ENCODE peak calls at places on chromosomes 7 and 10, in six cellular contexts. M, C, J, U, L and Z are unnamed samples. For H3K36me3, H4K20me1 and H3K4me1, the result is how much of the 10 kb centered on the place peaks cover.

GRCh38 chr7:128830231-128831177 is at the start of gene FLNC:
- DNase-seq in M (peak), C (peak), J (peak), U (no peak), L (peak), Z (peak)

GRCh38 chr10:17006631-17007161 is 122.9 kb downstream of the CUBN start:
- DNase-seq in M (peak), C (no peak), J (no peak), U (no peak), L (no peak), Z (no peak)

GRCh38 chr10:114437456-114438292 is 33.4 kb upstream of the AFAP1L2 start:
- DNase-seq in M (no peak), C (peak), J (peak), U (no peak), L (peak), Z (peak)

GRCh38 chr7:84088669-84089278 is 105.8 kb downstream of the SEMA3A start:
- DNase-seq in M (no peak), C (no peak), J (no peak), U (no peak), L (no peak), Z (no peak)

GRCh38 chr10:79092292-79092896 is 23.6 kb downstream of the ZMIZ1 start:
- DNase-seq in M (no peak), C (no peak), J (no peak), U (no peak), L (no peak), Z (no peak)

GRCh38 chr10:125344573-125345121 is 184.3 kb upstream of the CTBP2 start:
- DNase-seq in M (no peak), C (peak), J (peak), U (no peak), L (no peak), Z (peak)

GRCh38 chr7:144656960-144657359 is 178.9 kb downstream of the TPK1 start:
- DNase-seq in M (no peak), C (no peak), J (no peak), U (no peak), L (peak), Z (no peak)

GRCh38 chr7:33805630-33806233 is 99.6 kb upstream of the BMPER start:
- DNase-seq in M (peak), C (no peak), J (peak), U (no peak), L (no peak), Z (peak)

GRCh38 chr10:28453926-28454325 is 79.0 kb upstream of the WAC start:
- DNase-seq in M (no peak), C (no peak), J (no peak), U (no peak), L (no peak), Z (no peak)

GRCh38 chr7:121313220-121313792 is 15.5 kb upstream of the WNT16 start:
- DNase-seq in M (no peak), C (no peak), J (peak), U (no peak), L (no peak), Z (peak)

GRCh38 chr10:21329995-21330627 is 195.4 kb downstream of the SKIDA1 start:
- DNase-seq in M (peak), C (no peak), J (peak), U (peak), L (no peak), Z (peak)

GRCh38 chr7:39950473-39951155 is 558 bp downstream of the CDK13 start:
- DNase-seq in M (peak), C (peak), J (peak), U (peak), L (peak), Z (peak)

GRCh38 chr10:89838002-89838615 is 136.7 kb downstream of the KIF20B start:
- DNase-seq in M (no peak), C (peak), J (no peak), U (no peak), L (no peak), Z (no peak)

GRCh38 chr7:127761196-127761595 is 109.2 kb downstream of the SND1 start:
- DNase-seq in M (no peak), C (no peak), J (no peak), U (no peak), L (no peak), Z (no peak)

GRCh38 chr7:2639994-2640830 is 8.4 kb downstream of the TTYH3 start:
- DNase-seq in M (no peak), C (peak), J (no peak), U (no peak), L (no peak), Z (no peak)

GRCh38 chr7:26279405-26279804 is 12.3 kb upstream of the SNX10 start:
- DNase-seq in M (no peak), C (no peak), J (peak), U (no peak), L (no peak), Z (no peak)

DNA sequence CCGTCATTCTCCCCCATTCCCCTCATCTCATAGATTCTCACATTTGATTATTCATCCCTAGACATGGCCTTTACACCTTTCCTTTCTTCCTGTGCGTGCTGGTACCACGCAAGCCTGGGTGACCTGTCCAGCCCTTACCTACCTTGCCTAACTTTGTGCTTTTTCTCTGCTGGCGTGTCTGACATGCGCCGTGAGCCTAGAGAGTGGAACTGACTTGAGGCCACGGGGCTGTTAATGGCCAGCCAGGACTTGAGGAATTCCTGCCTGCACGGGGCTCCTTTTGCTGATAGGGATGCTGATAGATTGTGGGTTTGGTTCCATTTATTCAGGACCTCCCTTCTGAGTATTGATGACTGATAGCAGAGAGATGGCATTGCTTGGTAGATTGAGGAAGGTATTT is 134.2 kb downstream of the DOCK1 start:
- DNase-seq in M (no peak), C (no peak), J (no peak), U (no peak), L (no peak), Z (no peak)
- H3K36me3 ChIP-seq in M (under half), C (under half), J (under half), U (under half), L (under half), Z (under half)

GRCh38 chr10:133312769-133313145 is 4.0 kb downstream of the ZNF511 start:
- DNase-seq in M (no peak), C (no peak), J (no peak), U (no peak), L (no peak), Z (no peak)
- H4K20me1 ChIP-seq in M (under half), C (under half), J (under half), U (under half), L (under half), Z (under half)

GRCh38 chr7:6533893-6534804 is 17.1 kb downstream of the GRID2IP start:
- DNase-seq in M (no peak), C (no peak), J (no peak), U (peak), L (no peak), Z (no peak)
- H3K4me1 ChIP-seq in M (under half), C (under half), J (under half), U (under half), L (under half), Z (under half)

DNA sequence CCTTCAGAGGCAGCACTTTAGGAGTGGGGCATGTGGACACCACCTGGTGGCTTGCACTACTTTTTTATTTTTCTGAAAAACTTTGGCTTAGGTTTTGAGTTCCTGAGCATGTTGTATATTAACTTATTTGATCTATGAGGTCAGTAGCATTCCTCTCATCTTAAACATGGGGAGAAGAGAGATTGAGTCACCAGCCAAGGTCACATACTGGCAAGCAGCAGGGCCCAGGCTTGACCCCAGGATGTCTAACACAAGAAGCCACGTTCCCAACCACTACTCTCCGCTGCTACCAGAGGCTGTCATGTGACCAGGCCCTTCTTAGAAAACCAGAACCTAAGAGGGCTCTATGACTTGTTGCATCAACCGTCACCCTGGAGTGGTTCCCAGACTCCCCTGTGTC is 210.3 kb upstream of the GPR26 start:
- DNase-seq in M (no peak), C (no peak), J (no peak), U (no peak), L (no peak), Z (no peak)
- H3K36me3 ChIP-seq in M (under half), C (under half), J (under half), U (under half), L (under half), Z (under half)

DNA sequence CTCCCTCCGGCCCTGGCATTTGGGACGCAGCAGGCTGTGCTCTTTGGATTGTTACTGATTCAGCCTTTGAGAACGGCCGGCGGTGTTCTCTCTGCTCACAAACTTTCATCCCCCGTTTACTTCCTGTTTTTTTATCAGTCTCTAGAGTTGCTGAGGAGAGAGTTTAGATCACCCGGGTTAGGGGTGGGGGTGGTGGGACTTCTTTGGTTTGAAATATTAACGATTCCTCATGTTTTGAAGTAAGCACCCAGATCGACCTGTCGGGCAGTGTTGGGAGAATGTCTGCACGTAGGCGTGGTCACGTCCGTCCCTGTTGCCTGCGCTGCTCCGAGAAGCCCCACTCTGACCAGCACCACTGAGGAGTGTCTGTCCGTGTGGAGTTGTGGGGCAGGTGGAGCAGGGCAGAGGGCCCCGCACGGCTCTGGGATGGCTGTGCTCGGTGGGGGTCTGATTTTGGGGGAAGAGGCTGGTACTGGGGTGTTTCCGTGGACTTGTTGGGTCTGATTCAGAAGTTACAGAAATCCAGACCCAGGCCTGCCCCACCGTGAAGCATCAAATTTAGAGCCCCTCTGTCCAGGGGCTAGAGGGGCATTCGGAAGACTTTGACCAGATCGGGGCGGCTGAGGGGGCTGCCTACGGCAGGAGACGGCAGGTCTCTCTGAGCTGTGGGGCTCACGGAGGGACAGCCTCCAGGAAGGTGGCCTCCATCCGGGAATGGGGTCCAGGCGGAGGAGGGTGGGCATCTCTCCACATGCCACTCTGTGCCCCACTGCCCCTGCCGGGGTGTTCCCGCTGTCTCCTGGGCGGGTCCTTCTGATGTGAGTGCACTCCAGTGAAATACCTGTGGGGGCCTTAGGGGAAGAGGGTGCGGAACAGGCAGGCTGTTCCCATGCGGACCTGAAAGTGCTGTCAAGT is 7.4 kb downstream of the INPP5A start:
- DNase-seq in M (no peak), C (no peak), J (no peak), U (no peak), L (no peak), Z (no peak)
- H4K20me1 ChIP-seq in M (half or more), C (half or more), J (under half), U (under half), L (half or more), Z (half or more)

GRCh38 chr10:72014785-72015480 is 50.7 kb downstream of the CHST3 start:
- DNase-seq in M (no peak), C (no peak), J (no peak), U (no peak), L (no peak), Z (no peak)
- H3K4me1 ChIP-seq in M (under half), C (under half), J (under half), U (under half), L (under half), Z (under half)